ENCODE peak calls at places on chromosomes 6 and 20, in nine cellular contexts. R is GM23248, Q is fibroblast of lung, Z is IMR-90, V is K562, X is MM.1S, A is H1, B is SK-N-SH, N is HepG2. K is an unnamed sample.

GRCh38 chr6:76578746-76579145 is 506.3 kb upstream of the IMPG1 start:
- DNase-seq in R (no peak), Q (no peak), Z (no peak), V (no peak), X (no peak), A (no peak), B (no peak), N (no peak), K (no peak)

GRCh38 chr6:42337985-42338572 is 113.6 kb downstream of the TRERF1 start:
- DNase-seq in R (no peak), Q (no peak), Z (no peak), V (no peak), X (no peak), A (no peak), B (no peak), N (no peak), K (no peak)

GRCh38 chr6:101146389-101146788 is 247.1 kb upstream of the GRIK2 start:
- DNase-seq in R (peak; percentile 12), Q (peak; percentile 15), Z (peak; percentile 19), V (no peak), X (no peak), A (no peak), B (no peak), N (no peak), K (no peak)

GRCh38 chr20:35368616-35369423 is 43.0 kb downstream of the UQCC1 start:
- DNase-seq in R (peak; percentile 14), Q (no peak), Z (no peak), V (no peak), X (peak; percentile 19), A (no peak), B (no peak), N (no peak), K (peak; percentile 8)

GRCh38 chr6:54617730-54618129 is 228.8 kb upstream of the FAM83B start:
- DNase-seq in R (peak; percentile 78), Q (peak; percentile 90), Z (peak; percentile 84), V (no peak), X (no peak), A (no peak), B (no peak), N (peak; percentile 6), K (no peak)

GRCh38 chr6:96783307-96783706 is 54.0 kb downstream of the GPR63 start:
- DNase-seq in R (no peak), Q (no peak), Z (no peak), V (no peak), X (no peak), A (no peak), B (no peak), N (no peak), K (no peak)

GRCh38 chr6:154615483-154616025 is 105.1 kb upstream of the CNKSR3 start:
- DNase-seq in R (peak; percentile 77), Q (peak; percentile 93), Z (peak; percentile 60), V (peak; percentile 60), X (no peak), A (no peak), B (peak; percentile 66), N (peak; percentile 35), K (no peak)

GRCh38 chr6:111984516-111985201 is 69.2 kb upstream of the CCN6 start:
- DNase-seq in R (no peak), Q (no peak), Z (no peak), V (no peak), X (no peak), A (no peak), B (no peak), N (no peak), K (no peak)

GRCh38 chr6:104599821-104600658 is 259.7 kb downstream of the HACE1 start:
- DNase-seq in R (peak; percentile 9), Q (no peak), Z (no peak), V (no peak), X (no peak), A (no peak), B (no peak), N (no peak), K (no peak)

GRCh38 chr6:153130515-153131036 is 506 bp downstream of the RGS17 start:
- DNase-seq in R (peak; percentile 46), Q (no peak), Z (no peak), V (no peak), X (no peak), A (no peak), B (peak; percentile 88), N (no peak), K (no peak)

GRCh38 chr6:157104803-157105202 is 218.5 kb downstream of the TMEM242 start:
- DNase-seq in R (no peak), Q (no peak), Z (no peak), V (no peak), X (no peak), A (no peak), B (no peak), N (no peak), K (no peak)

GRCh38 chr6:167828325-167828956 is 1.7 kb downstream of the AFDN start:
- DNase-seq in R (no peak), Q (no peak), Z (no peak), V (no peak), X (no peak), A (no peak), B (no peak), N (no peak), K (peak; percentile 7)

GRCh38 chr6:73514746-73515110 is 6.1 kb downstream of the EEF1A1 start:
- DNase-seq in R (peak; percentile 32), Q (peak; percentile 38), Z (peak; percentile 34), V (no peak), X (no peak), A (no peak), B (no peak), N (no peak), K (no peak)

GRCh38 chr6:157483770-157484169 is 102.8 kb downstream of the ZDHHC14 start:
- DNase-seq in R (no peak), Q (no peak), Z (no peak), V (no peak), X (no peak), A (no peak), B (no peak), N (no peak), K (no peak)

GRCh38 chr6:156865019-156865629 is 87.9 kb downstream of the ARID1B start:
- DNase-seq in R (peak; percentile 36), Q (peak; percentile 38), Z (peak; percentile 49), V (no peak), X (no peak), A (no peak), B (no peak), N (no peak), K (no peak)

GRCh38 chr20:40632346-40632976 is 56.6 kb downstream of the MAFB start:
- DNase-seq in R (no peak), Q (no peak), Z (no peak), V (no peak), X (no peak), A (no peak), B (no peak), N (no peak), K (no peak)

GRCh38 chr6:89007209-89008001 is 44.0 kb upstream of the RNGTT start:
- DNase-seq in R (no peak), Q (peak; percentile 74), Z (no peak), V (no peak), X (no peak), A (no peak), B (no peak), N (no peak), K (no peak)

GRCh38 chr20:8454137-8454712 is 322.2 kb downstream of the PLCB1 start:
- DNase-seq in R (peak; percentile 97), Q (peak; percentile 88), Z (peak; percentile 97), V (no peak), X (no peak), A (no peak), B (peak; percentile 8), N (peak; percentile 65), K (peak; percentile 53)

GRCh38 chr20:19079536-19080299 is 132.7 kb upstream of the SLC24A3 start:
- DNase-seq in R (peak; percentile 4), Q (peak; percentile 3), Z (peak; percentile 9), V (no peak), X (no peak), A (no peak), B (no peak), N (no peak), K (no peak)

GRCh38 chr6:73610444-73611275 is 43.1 kb downstream of the SLC17A5 start:
- DNase-seq in R (peak; percentile 71), Q (peak; percentile 80), Z (peak; percentile 66), V (no peak), X (peak; percentile 44), A (no peak), B (peak; percentile 42), N (peak; percentile 52), K (peak; percentile 51)

GRCh38 chr6:9062581-9062980 is 627.2 kb upstream of the SLC35B3 start:
- DNase-seq in R (no peak), Q (no peak), Z (no peak), V (no peak), X (no peak), A (no peak), B (no peak), N (no peak), K (no peak)
- H2AFZ ChIP-seq in R (no peak overlapping the region), Q (no peak overlapping the region), Z (no peak overlapping the region), V (no peak overlapping the region), X (no peak overlapping the region), A (no peak overlapping the region), B (no peak overlapping the region), N (no peak overlapping the region), K (no peak overlapping the region)

GRCh38 chr6:118574051-118574865 is 26.2 kb downstream of the PLN start:
- DNase-seq in R (no peak), Q (peak; percentile 68), Z (peak; percentile 39), V (no peak), X (no peak), A (no peak), B (no peak), N (no peak), K (peak; percentile 14)
- H3K9me3 ChIP-seq in R (peaks cover 4% of the 10 kb centered on the region), Q (no peaks in the 10 kb centered on the region), Z (peaks cover 16% of the 10 kb centered on the region), V (peaks cover 12% of the 10 kb centered on the region), X (no peaks in the 10 kb centered on the region), A (no peaks in the 10 kb centered on the region), B (peaks cover 22% of the 10 kb centered on the region), N (peaks cover 32% of the 10 kb centered on the region), K (peaks cover 11% of the 10 kb centered on the region)

GRCh38 chr20:58623579-58624473 is 27.3 kb upstream of the STX16 start:
- DNase-seq in R (peak; percentile 99), Q (peak; percentile 90), Z (peak; percentile 97), V (peak; percentile 89), X (no peak), A (peak; percentile 41), B (peak; percentile 60), N (peak; percentile 68), K (no peak)
- H2AFZ ChIP-seq in R (peak overlapping the region; percentile 9), Q (no peak overlapping the region), Z (peak overlapping the region; percentile 88), V (peak overlapping the region; percentile 84), X (no peak overlapping the region), A (no peak overlapping the region), B (no peak overlapping the region), N (no peak overlapping the region), K (no peak overlapping the region)

DNA sequence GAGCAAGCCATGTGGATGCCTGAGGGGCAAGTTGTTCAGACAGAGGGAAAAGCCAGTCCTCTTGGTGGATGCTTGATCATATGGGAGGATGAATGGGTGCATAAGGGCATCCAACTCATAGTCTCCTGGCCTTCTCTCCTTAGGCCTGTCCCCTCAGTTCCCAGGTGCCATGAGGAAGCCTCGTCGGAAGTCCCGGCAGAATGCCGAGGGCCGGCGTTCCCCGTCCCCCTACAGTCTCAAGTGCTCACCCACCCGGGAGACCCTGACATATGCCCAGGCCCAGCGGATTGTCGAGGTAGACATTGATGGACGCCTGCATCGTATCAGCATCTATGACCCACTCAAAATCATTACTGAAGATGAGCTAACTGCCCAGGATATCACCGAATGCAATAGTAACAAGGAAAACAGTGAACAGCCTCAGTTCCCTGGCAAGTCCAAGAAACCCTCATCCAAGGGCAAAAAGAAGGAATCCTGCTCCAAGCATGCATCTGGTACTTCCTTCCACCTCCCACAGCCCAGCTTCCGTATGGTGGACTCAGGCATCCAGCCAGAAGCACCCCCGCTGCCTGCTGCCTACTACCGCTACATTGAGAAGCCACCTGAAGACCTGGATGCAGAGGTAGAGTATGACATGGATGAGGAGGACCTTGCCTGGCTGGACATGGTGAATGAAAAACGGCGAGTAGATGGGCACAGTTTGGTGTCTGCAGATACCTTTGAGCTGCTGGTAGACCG is 3.8 kb downstream of the BRPF3 start:
- DNase-seq in R (no peak), Q (no peak), Z (no peak), V (no peak), X (no peak), A (no peak), B (no peak), N (no peak), K (no peak)
- H3K9me3 ChIP-seq in R (no peaks in the 10 kb centered on the region), Q (no peaks in the 10 kb centered on the region), Z (no peaks in the 10 kb centered on the region), V (no peaks in the 10 kb centered on the region), X (no peaks in the 10 kb centered on the region), A (no peaks in the 10 kb centered on the region), B (no peaks in the 10 kb centered on the region), N (no peaks in the 10 kb centered on the region), K (no peaks in the 10 kb centered on the region)